ENCODE peak calls at places on chromosome 17, in nine cellular contexts. One of them, this sample, is unnamed.

GRCh38 chr17:77690271-77691161 is 268.0 kb upstream of the TNRC6C start:
- DNase-seq in NCI-H510A: no peak
- DNase-seq in stimulated activated CD4-positive, alpha-beta T cell treated with anti-CD3 and anti-CD28 coated beads, Interleukin-1b, Interleukin-23, amount 100 ng/mL, for 24 hours: no peak
- DNase-seq in central memory CD4-positive, alpha-beta T cell: peak; percentile 12
- DNase-seq in GM23338: no peak
- DNase-seq in ELR: no peak
- DNase-seq in kidney epithelial cell: no peak
- DNase-seq in bronchial epithelial cell: no peak
- DNase-seq in mesendoderm: no peak
- DNase-seq in this sample: no peak

GRCh38 chr17:72520665-72521303 is 400.0 kb downstream of the SOX9 start:
- DNase-seq in kidney epithelial cell: no peak
- DNase-seq in ELR: no peak
- DNase-seq in mesendoderm: no peak
- DNase-seq in GM23338: no peak
- DNase-seq in central memory CD4-positive, alpha-beta T cell: no peak
- DNase-seq in NCI-H510A: no peak
- DNase-seq in stimulated activated CD4-positive, alpha-beta T cell treated with anti-CD3 and anti-CD28 coated beads, Interleukin-1b, Interleukin-23, amount 100 ng/mL, for 24 hours: no peak
- DNase-seq in bronchial epithelial cell: no peak
- DNase-seq in this sample: no peak

GRCh38 chr17:51397361-51398127 is 137.2 kb downstream of the UTP18 start:
- DNase-seq in GM23338: no peak
- DNase-seq in mesendoderm: peak; percentile 93
- DNase-seq in stimulated activated CD4-positive, alpha-beta T cell treated with anti-CD3 and anti-CD28 coated beads, Interleukin-1b, Interleukin-23, amount 100 ng/mL, for 24 hours: no peak
- DNase-seq in central memory CD4-positive, alpha-beta T cell: no peak
- DNase-seq in kidney epithelial cell: peak; percentile 82
- DNase-seq in NCI-H510A: no peak
- DNase-seq in ELR: peak; percentile 88
- DNase-seq in bronchial epithelial cell: peak; percentile 80
- DNase-seq in this sample: peak; percentile 32

GRCh38 chr17:21524211-21524591 is 148.0 kb downstream of the KCNJ12 start:
- DNase-seq in stimulated activated CD4-positive, alpha-beta T cell treated with anti-CD3 and anti-CD28 coated beads, Interleukin-1b, Interleukin-23, amount 100 ng/mL, for 24 hours: no peak
- DNase-seq in kidney epithelial cell: no peak
- DNase-seq in central memory CD4-positive, alpha-beta T cell: no peak
- DNase-seq in mesendoderm: no peak
- DNase-seq in bronchial epithelial cell: no peak
- DNase-seq in NCI-H510A: no peak
- DNase-seq in GM23338: no peak
- DNase-seq in ELR: peak; percentile 34
- DNase-seq in this sample: no peak

GRCh38 chr17:16199093-16199492 is 16.2 kb downstream of the NCOR1 start:
- DNase-seq in bronchial epithelial cell: peak; percentile 26
- DNase-seq in NCI-H510A: no peak
- DNase-seq in ELR: no peak
- DNase-seq in stimulated activated CD4-positive, alpha-beta T cell treated with anti-CD3 and anti-CD28 coated beads, Interleukin-1b, Interleukin-23, amount 100 ng/mL, for 24 hours: no peak
- DNase-seq in mesendoderm: peak; percentile 30
- DNase-seq in central memory CD4-positive, alpha-beta T cell: no peak
- DNase-seq in kidney epithelial cell: no peak
- DNase-seq in GM23338: peak; percentile 38
- DNase-seq in this sample: no peak

GRCh38 chr17:76376318-76377133 is 7.9 kb upstream of the SPHK1 start:
- DNase-seq in GM23338: no peak
- DNase-seq in stimulated activated CD4-positive, alpha-beta T cell treated with anti-CD3 and anti-CD28 coated beads, Interleukin-1b, Interleukin-23, amount 100 ng/mL, for 24 hours: no peak
- DNase-seq in ELR: no peak
- DNase-seq in NCI-H510A: no peak
- DNase-seq in kidney epithelial cell: no peak
- DNase-seq in mesendoderm: no peak
- DNase-seq in central memory CD4-positive, alpha-beta T cell: no peak
- DNase-seq in bronchial epithelial cell: no peak
- DNase-seq in this sample: no peak

GRCh38 chr17:81306491-81306890 is 11.4 kb upstream of the SLC38A10 start:
- DNase-seq in mesendoderm: no peak
- DNase-seq in stimulated activated CD4-positive, alpha-beta T cell treated with anti-CD3 and anti-CD28 coated beads, Interleukin-1b, Interleukin-23, amount 100 ng/mL, for 24 hours: no peak
- DNase-seq in NCI-H510A: peak; percentile 19
- DNase-seq in central memory CD4-positive, alpha-beta T cell: no peak
- DNase-seq in bronchial epithelial cell: no peak
- DNase-seq in ELR: no peak
- DNase-seq in GM23338: no peak
- DNase-seq in kidney epithelial cell: no peak
- DNase-seq in this sample: no peak

GRCh38 chr17:68516732-68517131 is 4.5 kb downstream of the PRKAR1A start:
- DNase-seq in ELR: no peak
- DNase-seq in NCI-H510A: no peak
- DNase-seq in kidney epithelial cell: no peak
- DNase-seq in bronchial epithelial cell: no peak
- DNase-seq in GM23338: no peak
- DNase-seq in central memory CD4-positive, alpha-beta T cell: no peak
- DNase-seq in mesendoderm: no peak
- DNase-seq in stimulated activated CD4-positive, alpha-beta T cell treated with anti-CD3 and anti-CD28 coated beads, Interleukin-1b, Interleukin-23, amount 100 ng/mL, for 24 hours: no peak
- DNase-seq in this sample: no peak

GRCh38 chr17:17035490-17035889 is 6.8 kb upstream of the MPRIP start:
- DNase-seq in bronchial epithelial cell: no peak
- DNase-seq in central memory CD4-positive, alpha-beta T cell: no peak
- DNase-seq in kidney epithelial cell: no peak
- DNase-seq in GM23338: no peak
- DNase-seq in stimulated activated CD4-positive, alpha-beta T cell treated with anti-CD3 and anti-CD28 coated beads, Interleukin-1b, Interleukin-23, amount 100 ng/mL, for 24 hours: no peak
- DNase-seq in mesendoderm: no peak
- DNase-seq in NCI-H510A: no peak
- DNase-seq in ELR: no peak
- DNase-seq in this sample: no peak

GRCh38 chr17:32575865-32576264 is 89.1 kb downstream of the CDK5R1 start:
- DNase-seq in central memory CD4-positive, alpha-beta T cell: peak; percentile 12
- DNase-seq in kidney epithelial cell: no peak
- DNase-seq in bronchial epithelial cell: no peak
- DNase-seq in ELR: no peak
- DNase-seq in mesendoderm: no peak
- DNase-seq in NCI-H510A: no peak
- DNase-seq in stimulated activated CD4-positive, alpha-beta T cell treated with anti-CD3 and anti-CD28 coated beads, Interleukin-1b, Interleukin-23, amount 100 ng/mL, for 24 hours: no peak
- DNase-seq in GM23338: no peak
- DNase-seq in this sample: no peak

GRCh38 chr17:78013683-78014467 is 55.4 kb downstream of the TNRC6C start:
- DNase-seq in GM23338: peak; percentile 83
- DNase-seq in stimulated activated CD4-positive, alpha-beta T cell treated with anti-CD3 and anti-CD28 coated beads, Interleukin-1b, Interleukin-23, amount 100 ng/mL, for 24 hours: peak; percentile 17
- DNase-seq in central memory CD4-positive, alpha-beta T cell: peak; percentile 59
- DNase-seq in mesendoderm: peak; percentile 77
- DNase-seq in NCI-H510A: no peak
- DNase-seq in kidney epithelial cell: no peak
- DNase-seq in bronchial epithelial cell: peak; percentile 60
- DNase-seq in ELR: peak; percentile 76
- DNase-seq in this sample: peak; percentile 33

GRCh38 chr17:60598001-60598736 is 1.8 kb upstream of the PPM1D start:
- DNase-seq in mesendoderm: no peak
- DNase-seq in kidney epithelial cell: no peak
- DNase-seq in GM23338: no peak
- DNase-seq in ELR: no peak
- DNase-seq in bronchial epithelial cell: no peak
- DNase-seq in stimulated activated CD4-positive, alpha-beta T cell treated with anti-CD3 and anti-CD28 coated beads, Interleukin-1b, Interleukin-23, amount 100 ng/mL, for 24 hours: no peak
- DNase-seq in central memory CD4-positive, alpha-beta T cell: no peak
- DNase-seq in NCI-H510A: no peak
- DNase-seq in this sample: no peak

GRCh38 chr17:68613739-68614298 is 12.7 kb upstream of the FAM20A start:
- DNase-seq in bronchial epithelial cell: peak; percentile 55
- DNase-seq in central memory CD4-positive, alpha-beta T cell: no peak
- DNase-seq in GM23338: peak; percentile 97
- DNase-seq in mesendoderm: peak; percentile 95
- DNase-seq in NCI-H510A: peak; percentile 12
- DNase-seq in kidney epithelial cell: no peak
- DNase-seq in ELR: peak; percentile 71
- DNase-seq in stimulated activated CD4-positive, alpha-beta T cell treated with anti-CD3 and anti-CD28 coated beads, Interleukin-1b, Interleukin-23, amount 100 ng/mL, for 24 hours: no peak
- DNase-seq in this sample: peak; percentile 7

GRCh38 chr17:8658800-8659199 is 28.3 kb upstream of the MYH10 start:
- DNase-seq in bronchial epithelial cell: no peak
- DNase-seq in mesendoderm: no peak
- DNase-seq in GM23338: no peak
- DNase-seq in central memory CD4-positive, alpha-beta T cell: no peak
- DNase-seq in ELR: no peak
- DNase-seq in NCI-H510A: no peak
- DNase-seq in kidney epithelial cell: no peak
- DNase-seq in stimulated activated CD4-positive, alpha-beta T cell treated with anti-CD3 and anti-CD28 coated beads, Interleukin-1b, Interleukin-23, amount 100 ng/mL, for 24 hours: no peak
- DNase-seq in this sample: no peak

GRCh38 chr17:21463779-21464407 is 87.7 kb downstream of the KCNJ12 start:
- DNase-seq in ELR: no peak
- DNase-seq in central memory CD4-positive, alpha-beta T cell: no peak
- DNase-seq in bronchial epithelial cell: no peak
- DNase-seq in stimulated activated CD4-positive, alpha-beta T cell treated with anti-CD3 and anti-CD28 coated beads, Interleukin-1b, Interleukin-23, amount 100 ng/mL, for 24 hours: no peak
- DNase-seq in mesendoderm: peak; percentile 63
- DNase-seq in NCI-H510A: no peak
- DNase-seq in GM23338: peak; percentile 80
- DNase-seq in kidney epithelial cell: no peak
- DNase-seq in this sample: no peak